ENCODE peak calls at places on chromosome 7, in four cellular contexts. I is AG04450, S is epithelial cell of esophagus, M is foreskin fibroblast. L is an unnamed sample.

GRCh38 chr7:80833289-80834104 is 85.4 kb downstream of the SEMA3C start:
- DNase-seq in M (no peak), S (peak; percentile 34), I (no peak), L (no peak)

GRCh38 chr7:111006691-111007090 is 84.2 kb upstream of the LRRN3 start:
- DNase-seq in I (peak; percentile 13), S (no peak), M (no peak), L (no peak)

GRCh38 chr7:46752881-46753366 is 829.0 kb downstream of the TNS3 start:
- DNase-seq in S (peak; percentile 86), I (no peak), M (peak; percentile 86), L (no peak)

GRCh38 chr7:30469303-30469702 is 9.3 kb downstream of the NOD1 start:
- DNase-seq in S (peak; percentile 95), I (peak; percentile 96), M (peak; percentile 99), L (peak; percentile 98)

GRCh38 chr7:134553976-134554375 is 5.1 kb downstream of the AKR1B15 start:
- DNase-seq in M (no peak), I (no peak), S (peak; percentile 46), L (no peak)

GRCh38 chr7:109864263-109864662 is 1226.7 kb upstream of the LRRN3 start:
- DNase-seq in I (no peak), S (no peak), M (no peak), L (no peak)

GRCh38 chr7:105806592-105807266 is 69.7 kb downstream of the ATXN7L1 start:
- DNase-seq in S (peak; percentile 87), M (peak; percentile 82), I (no peak), L (no peak)

GRCh38 chr7:27435461-27435860 is 192.9 kb downstream of the EVX1 start:
- DNase-seq in S (no peak), M (peak; percentile 77), I (peak; percentile 16), L (no peak)

GRCh38 chr7:94266278-94266677 is 128.4 kb upstream of the COL1A2 start:
- DNase-seq in I (no peak), M (peak; percentile 39), S (peak; percentile 79), L (peak; percentile 20)

GRCh38 chr7:98831641-98832221 is 38.1 kb downstream of the TMEM130 start:
- DNase-seq in M (no peak), S (no peak), I (no peak), L (no peak)

GRCh38 chr7:28409716-28410627 is 2.3 kb upstream of the CREB5 start:
- DNase-seq in I (no peak), M (no peak), S (peak; percentile 42), L (no peak)

GRCh38 chr7:47819054-47819920 is 129.0 kb downstream of the PKD1L1 start:
- DNase-seq in M (peak; percentile 69), I (peak; percentile 54), S (peak; percentile 68), L (peak; percentile 59)

GRCh38 chr7:134866581-134866980 is 87.1 kb downstream of the CALD1 start:
- DNase-seq in M (peak; percentile 34), I (no peak), S (no peak), L (no peak)

GRCh38 chr7:127437772-127438330 is 45.3 kb upstream of the ZNF800 start:
- DNase-seq in M (peak; percentile 36), S (peak; percentile 57), I (peak; percentile 58), L (peak; percentile 11)

GRCh38 chr7:80450621-80451308 is 61.1 kb downstream of the GNAT3 start:
- DNase-seq in I (no peak), S (peak; percentile 62), M (peak; percentile 40), L (no peak)

GRCh38 chr7:128831178-128831993 is 1.2 kb downstream of the FLNC start:
- DNase-seq in M (peak; percentile 74), S (no peak), I (no peak), L (peak; percentile 50)

GRCh38 chr7:137440434-137440830 is 96.9 kb upstream of the PTN start:
- DNase-seq in S (no peak), I (no peak), M (no peak), L (no peak)

GRCh38 chr7:46215987-46216567 is 295.0 kb upstream of the IGFBP3 start:
- DNase-seq in S (peak; percentile 48), I (no peak), M (no peak), L (no peak)

GRCh38 chr7:139118234-139118802 is 8.8 kb upstream of the ZC3HAV1 start:
- DNase-seq in M (peak; percentile 59), S (peak; percentile 89), I (no peak), L (no peak)

GRCh38 chr7:133702078-133702477 is 425.1 kb upstream of the LRGUK start:
- DNase-seq in M (no peak), I (no peak), S (no peak), L (no peak)

GRCh38 chr7:26777383-26777782 is 87.0 kb downstream of the SKAP2 start:
- DNase-seq in M (no peak), S (no peak), I (no peak), L (no peak)

GRCh38 chr7:71132521-71133231 is 732 bp downstream of the GALNT17 start:
- DNase-seq in S (no peak), M (no peak), I (no peak), L (no peak)

GRCh38 chr7:140696024-140696678 is 357 bp upstream of the NDUFB2 start:
- DNase-seq in S (peak; percentile 93), M (peak; percentile 91), I (peak; percentile 62), L (peak; percentile 66)

GRCh38 chr7:31957756-31958155 is 112.5 kb downstream of the PDE1C start:
- DNase-seq in M (no peak), I (no peak), S (no peak), L (no peak)

GRCh38 chr7:100091411-100092181 is 2.8 kb downstream of the COPS6 start:
- DNase-seq in M (peak; percentile 41), I (no peak), S (peak; percentile 48), L (no peak)
- TF ChIP-seq CTCF in M (no peak), I (peak; percentile 24), S (peak; percentile 21), L (no peak)

GRCh38 chr7:2522780-2523433 is 3.3 kb downstream of the LFNG start:
- DNase-seq in S (peak; percentile 97), M (no peak), I (no peak), L (no peak)

GRCh38 chr7:2523461-2523905 is 3.9 kb downstream of the LFNG start:
- DNase-seq in S (peak; percentile 88), I (no peak), M (no peak), L (no peak)

GRCh38 chr7:2520808-2521146 is 1.2 kb downstream of the LFNG start:
- DNase-seq in I (no peak), M (no peak), S (peak; percentile 46), L (no peak)

GRCh38 chr7:2521341-2521745 is 1.8 kb downstream of the LFNG start:
- DNase-seq in M (no peak), I (no peak), S (no peak), L (no peak)

GRCh38 chr7:2521952-2522591 is 2.5 kb downstream of the LFNG start:
- DNase-seq in S (peak; percentile 42), I (no peak), M (no peak), L (no peak)
- TF ChIP-seq CTCF in S (no peak), I (no peak), M (no peak), L (no peak)

GRCh38 chr7:2154121-2154520 is 78.6 kb downstream of the MAD1L1 start:
- DNase-seq in M (no peak), S (no peak), I (no peak), L (no peak)
- TF ChIP-seq CTCF in M (no peak), S (no peak), I (peak; percentile 10), L (no peak)

DNA sequence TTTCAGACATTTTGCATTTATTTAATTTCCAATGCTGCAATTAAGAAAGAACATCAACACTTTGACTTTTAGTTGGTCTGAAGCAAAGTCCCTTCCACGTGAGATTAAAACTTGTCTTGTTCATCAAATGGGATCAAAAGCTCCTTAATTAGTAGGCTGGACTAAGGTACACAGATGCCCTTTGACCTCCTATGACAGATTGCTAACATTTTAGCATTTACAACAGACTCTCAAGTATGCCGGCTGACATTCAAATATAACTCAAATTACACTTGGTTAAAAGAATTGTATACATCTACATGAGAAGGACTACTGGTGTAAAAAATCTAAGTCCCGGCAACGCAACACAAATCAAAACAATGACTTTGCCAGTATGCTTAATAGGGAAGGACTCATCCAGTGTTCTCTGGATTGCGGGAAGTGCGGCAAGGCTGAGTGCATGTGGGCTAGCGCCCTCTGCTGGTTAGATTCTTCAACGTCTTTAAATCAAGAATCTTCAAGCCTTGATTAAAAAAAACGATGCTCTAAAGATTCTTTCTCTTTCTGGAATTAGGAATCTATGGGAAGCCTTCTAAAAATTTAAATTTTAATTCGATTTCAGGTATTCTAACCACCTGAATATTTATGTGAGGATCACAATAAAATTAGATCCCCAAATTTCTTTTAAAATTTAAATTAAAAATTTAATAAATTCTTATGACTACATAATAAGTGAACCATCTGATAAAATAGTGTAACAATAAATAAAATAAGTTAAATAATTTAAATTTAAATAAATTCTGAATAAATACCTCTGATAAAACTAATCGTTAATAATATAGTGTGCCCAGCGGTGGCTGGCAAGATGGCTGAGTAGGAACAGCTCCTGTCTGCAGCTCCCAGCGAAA is 444.7 kb downstream of the DGKB start:
- DNase-seq in M (peak; percentile 65), I (peak; percentile 70), S (peak; percentile 86), L (peak; percentile 64)
- TF ChIP-seq CTCF in M (peak; percentile 78), I (peak; percentile 92), S (peak; percentile 88), L (peak; percentile 79)

GRCh38 chr7:12217311-12217710 is 6.2 kb downstream of the TMEM106B start:
- DNase-seq in I (no peak), S (no peak), M (no peak), L (no peak)

GRCh38 chr7:12207046-12207445 is 4.0 kb upstream of the TMEM106B start:
- DNase-seq in S (no peak), M (no peak), I (no peak), L (no peak)

GRCh38 chr7:12212051-12212485 is 974 bp downstream of the TMEM106B start:
- DNase-seq in S (peak; percentile 17), I (no peak), M (no peak), L (no peak)

GRCh38 chr7:12210179-12211053 is 678 bp upstream of the TMEM106B start:
- DNase-seq in S (peak; percentile 54), I (no peak), M (no peak), L (no peak)

GRCh38 chr7:12211054-12212050 is at the start of gene TMEM106B:
- DNase-seq in I (peak; percentile 84), M (peak; percentile 95), S (peak; percentile 96), L (peak; percentile 89)
- TF ChIP-seq CTCF in I (no peak), M (no peak), S (peak; percentile 34), L (no peak)

DNA sequence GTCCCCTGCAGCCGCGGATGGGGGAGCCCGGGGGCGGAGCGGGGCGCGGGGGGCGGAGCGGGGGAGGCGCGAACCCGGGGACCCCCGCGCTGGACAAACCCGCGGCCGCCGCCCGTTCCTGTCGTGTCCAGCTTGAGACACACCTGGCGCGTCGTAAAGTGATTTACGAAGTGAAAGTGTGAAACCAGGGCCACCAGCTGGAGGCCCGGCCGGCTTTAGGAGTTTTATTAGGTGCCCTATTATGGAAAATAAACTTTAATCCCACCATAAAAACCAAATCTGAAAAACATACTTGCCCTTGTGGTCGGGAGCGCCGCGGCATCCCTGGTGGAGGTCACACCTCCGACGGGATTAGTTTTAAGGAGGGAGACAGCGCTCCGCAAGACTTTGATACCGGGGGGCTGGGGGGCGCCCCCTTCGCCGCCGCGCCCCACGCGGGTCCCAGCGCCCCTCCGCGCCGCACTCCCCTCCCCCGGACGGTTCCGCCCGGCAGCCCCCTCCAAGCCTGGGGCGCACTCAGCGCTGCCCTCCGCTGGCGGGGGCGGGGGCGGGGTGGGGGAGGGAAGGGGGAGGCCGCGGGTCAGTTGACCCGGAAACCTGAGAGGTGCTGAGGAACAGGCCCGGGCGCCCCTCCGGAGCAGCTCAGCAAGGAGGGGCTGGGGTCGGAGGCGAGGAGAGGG is 10.3 kb downstream of the MNX1 start:
- DNase-seq in M (no peak), I (no peak), S (no peak), L (no peak)
- TF ChIP-seq CTCF in M (no peak), I (no peak), S (no peak), L (no peak)